ENCODE peak calls at places on chromosomes 12 and 14, in four cellular contexts. One of them, this sample, is unnamed.

GRCh38 chr12:14836336-14837210 is 6.8 kb downstream of the ART4 start:
- ATAC-seq in upper lobe of left lung: peak
- ATAC-seq in GM12878: no peak
- ATAC-seq in HepG2: peak
- ATAC-seq in this sample: peak

GRCh38 chr12:110245278-110245868 is 35.7 kb upstream of the ATP2A2 start:
- ATAC-seq in GM12878: peak
- ATAC-seq in HepG2: peak
- ATAC-seq in upper lobe of left lung: no peak
- ATAC-seq in this sample: no peak

GRCh38 chr14:52325126-52325525 is 11.0 kb downstream of the PTGER2 start:
- ATAC-seq in GM12878: peak
- ATAC-seq in HepG2: no peak
- ATAC-seq in upper lobe of left lung: peak
- ATAC-seq in this sample: peak

GRCh38 chr14:94001501-94002396 is 4.6 kb downstream of the CCDC197 start:
- ATAC-seq in HepG2: peak
- ATAC-seq in upper lobe of left lung: peak
- ATAC-seq in GM12878: peak
- ATAC-seq in this sample: peak

GRCh38 chr12:122413516-122414404 is 8.7 kb downstream of the CLIP1 start:
- ATAC-seq in HepG2: no peak
- ATAC-seq in GM12878: peak
- ATAC-seq in upper lobe of left lung: no peak
- ATAC-seq in this sample: no peak

GRCh38 chr12:44286336-44286735 is 450.5 kb downstream of the TMEM117 start:
- ATAC-seq in upper lobe of left lung: no peak
- ATAC-seq in GM12878: peak
- ATAC-seq in HepG2: no peak
- ATAC-seq in this sample: no peak

GRCh38 chr12:64633186-64633939 is 23.1 kb downstream of the RASSF3 start:
- ATAC-seq in GM12878: no peak
- ATAC-seq in upper lobe of left lung: no peak
- ATAC-seq in HepG2: no peak
- ATAC-seq in this sample: no peak

GRCh38 chr12:115166698-115167315 is 482.8 kb upstream of the TBX3 start:
- ATAC-seq in HepG2: peak
- ATAC-seq in GM12878: no peak
- ATAC-seq in upper lobe of left lung: no peak
- ATAC-seq in this sample: no peak

GRCh38 chr14:24938593-24938992 is 111.4 kb downstream of the STXBP6 start:
- ATAC-seq in HepG2: no peak
- ATAC-seq in upper lobe of left lung: no peak
- ATAC-seq in GM12878: no peak
- ATAC-seq in this sample: no peak
- TF ChIP-seq EP300 in HepG2: no peak
- TF ChIP-seq EP300 in upper lobe of left lung: no peak
- TF ChIP-seq EP300 in GM12878: no peak
- TF ChIP-seq EP300 in this sample: no peak

DNA sequence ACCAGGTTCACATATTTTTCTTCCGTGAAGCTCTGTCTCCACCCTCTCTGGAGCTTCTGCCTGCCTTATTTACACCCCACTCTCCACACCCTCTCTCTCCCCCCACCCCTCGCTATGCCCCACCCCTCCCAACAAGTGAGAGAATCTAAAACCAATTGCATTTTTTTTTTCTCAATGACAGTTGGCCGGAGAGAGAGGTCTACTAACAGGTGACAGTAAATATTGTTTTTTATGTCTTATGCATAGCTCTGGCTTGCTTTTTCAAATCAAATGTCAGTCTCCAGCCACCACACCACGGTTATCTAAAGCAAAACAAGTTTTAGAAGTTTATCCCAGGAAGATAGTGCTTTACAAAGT is at the start of gene KCNC2:
- ATAC-seq in GM12878: no peak
- ATAC-seq in HepG2: no peak
- ATAC-seq in upper lobe of left lung: no peak
- ATAC-seq in this sample: no peak
- TF ChIP-seq POLR2AphosphoS5 in GM12878: no peak
- TF ChIP-seq POLR2AphosphoS5 in HepG2: no peak
- TF ChIP-seq POLR2AphosphoS5 in upper lobe of left lung: no peak
- TF ChIP-seq POLR2AphosphoS5 in this sample: no peak

GRCh38 chr12:52147367-52147972 is 44.3 kb downstream of the KRT80 start:
- ATAC-seq in HepG2: peak
- ATAC-seq in upper lobe of left lung: peak
- ATAC-seq in GM12878: no peak
- ATAC-seq in this sample: peak
- TF ChIP-seq EP300 in HepG2: no peak
- TF ChIP-seq EP300 in upper lobe of left lung: peak
- TF ChIP-seq EP300 in GM12878: no peak
- TF ChIP-seq EP300 in this sample: no peak

GRCh38 chr12:108806350-108806749 is 51.0 kb downstream of the SSH1 start:
- ATAC-seq in HepG2: no peak
- ATAC-seq in upper lobe of left lung: no peak
- ATAC-seq in GM12878: no peak
- ATAC-seq in this sample: no peak
- TF ChIP-seq POLR2AphosphoS5 in HepG2: no peak
- TF ChIP-seq POLR2AphosphoS5 in upper lobe of left lung: no peak
- TF ChIP-seq POLR2AphosphoS5 in GM12878: no peak
- TF ChIP-seq POLR2AphosphoS5 in this sample: no peak

GRCh38 chr12:42444192-42444943 is 118.4 kb downstream of the PPHLN1 start:
- ATAC-seq in upper lobe of left lung: no peak
- ATAC-seq in HepG2: no peak
- ATAC-seq in GM12878: no peak
- ATAC-seq in this sample: no peak
- TF ChIP-seq EP300 in upper lobe of left lung: no peak
- TF ChIP-seq EP300 in HepG2: no peak
- TF ChIP-seq EP300 in GM12878: no peak
- TF ChIP-seq EP300 in this sample: no peak

This sample was measured in gastroesophageal sphincter.